ENCODE peak calls at places on chromosomes 6 and 20, in seven cellular contexts. One of them, this sample, is unnamed.
A peak's percentile ranks its signal among the peaks of the same experiment; 100 is the strongest.

GRCh38 chr6:37926661-37927060 is 107.1 kb downstream of the ZFAND3 start:
- DNase-seq in ACHN: no peak
- DNase-seq in amniotic epithelial cell: no peak
- DNase-seq in astrocyte: no peak
- DNase-seq in mucosa of descending colon: no peak
- DNase-seq in small intestine: no peak
- DNase-seq in CD8-positive, alpha-beta T cell: no peak
- DNase-seq in this sample: no peak

GRCh38 chr6:98782772-98783171 is 51.6 kb upstream of the POU3F2 start:
- DNase-seq in ACHN: no peak
- DNase-seq in amniotic epithelial cell: no peak
- DNase-seq in astrocyte: no peak
- DNase-seq in mucosa of descending colon: no peak
- DNase-seq in small intestine: no peak
- DNase-seq in CD8-positive, alpha-beta T cell: no peak
- DNase-seq in this sample: no peak

GRCh38 chr20:40678286-40678835 is 10.7 kb downstream of the MAFB start:
- DNase-seq in ACHN: no peak
- DNase-seq in amniotic epithelial cell: no peak
- DNase-seq in astrocyte: no peak
- DNase-seq in mucosa of descending colon: no peak
- DNase-seq in small intestine: no peak
- DNase-seq in CD8-positive, alpha-beta T cell: no peak
- DNase-seq in this sample: no peak

GRCh38 chr6:44219053-44219814 is 2.5 kb downstream of the MYMX start:
- DNase-seq in ACHN: peak; percentile 81
- DNase-seq in amniotic epithelial cell: peak; percentile 33
- DNase-seq in astrocyte: peak; percentile 29
- DNase-seq in mucosa of descending colon: peak; percentile 85
- DNase-seq in small intestine: peak; percentile 50
- DNase-seq in CD8-positive, alpha-beta T cell: no peak
- DNase-seq in this sample: peak; percentile 51

GRCh38 chr6:125728739-125729138 is 20.7 kb upstream of the HEY2 start:
- DNase-seq in ACHN: no peak
- DNase-seq in amniotic epithelial cell: peak; percentile 7
- DNase-seq in astrocyte: no peak
- DNase-seq in mucosa of descending colon: no peak
- DNase-seq in small intestine: no peak
- DNase-seq in CD8-positive, alpha-beta T cell: no peak
- DNase-seq in this sample: no peak

GRCh38 chr6:20402181-20403079 is 751 bp downstream of the E2F3 start:
- DNase-seq in ACHN: peak; percentile 45
- DNase-seq in amniotic epithelial cell: peak; percentile 40
- DNase-seq in astrocyte: no peak
- DNase-seq in mucosa of descending colon: peak; percentile 67
- DNase-seq in small intestine: peak; percentile 52
- DNase-seq in CD8-positive, alpha-beta T cell: peak; percentile 29
- DNase-seq in this sample: peak; percentile 44

GRCh38 chr20:50513169-50514034 is 3.2 kb downstream of the PTPN1 start:
- DNase-seq in ACHN: peak; percentile 31
- DNase-seq in amniotic epithelial cell: peak; percentile 64
- DNase-seq in astrocyte: peak; percentile 81
- DNase-seq in mucosa of descending colon: no peak
- DNase-seq in small intestine: no peak
- DNase-seq in CD8-positive, alpha-beta T cell: no peak
- DNase-seq in this sample: no peak

GRCh38 chr6:149895702-149896310 is 2.1 kb downstream of the RAET1E start:
- DNase-seq in ACHN: peak; percentile 32
- DNase-seq in amniotic epithelial cell: peak; percentile 13
- DNase-seq in astrocyte: peak; percentile 57
- DNase-seq in mucosa of descending colon: no peak
- DNase-seq in small intestine: no peak
- DNase-seq in CD8-positive, alpha-beta T cell: peak; percentile 53
- DNase-seq in this sample: peak; percentile 36